ENCODE peak calls at places on chromosomes 16 and 17, in seven cellular contexts. G is anterior cingulate cortex, H is COR-L47, N is sigmoid colon, T is HCEC 1CT, U is epithelial cell of prostate, R is nephron progenitor cell. J is an unnamed sample.

GRCh38 chr17:43784068-43784467 is 3.8 kb downstream of the CFAP97D1 start:
- DNase-seq in R (no peak), N (no peak), H (no peak), U (no peak), G (no peak), T (peak; percentile 60), J (no peak)

GRCh38 chr16:79876332-79876730 is 275.8 kb upstream of the MAF start:
- DNase-seq in H (no peak), G (no peak), N (no peak), T (no peak), U (no peak), R (no peak), J (no peak)

GRCh38 chr17:2011421-2012371 is 13.4 kb downstream of the RTN4RL1 start:
- DNase-seq in H (no peak), R (no peak), G (no peak), U (no peak), T (no peak), N (no peak), J (peak; percentile 72)

GRCh38 chr17:67019126-67019507 is 25.2 kb upstream of the CACNG1 start:
- DNase-seq in T (no peak), H (no peak), R (no peak), G (no peak), N (no peak), U (no peak), J (no peak)

GRCh38 chr17:30372755-30373154 is 6.0 kb upstream of the CPD start:
- DNase-seq in T (peak; percentile 34), U (peak; percentile 77), R (no peak), H (no peak), N (no peak), G (no peak), J (no peak)

GRCh38 chr16:61957075-61957474 is 79.2 kb downstream of the CDH8 start:
- DNase-seq in H (no peak), N (no peak), R (no peak), G (no peak), U (no peak), T (no peak), J (no peak)

GRCh38 chr17:48153711-48154642 is 46.4 kb downstream of the SNX11 start:
- DNase-seq in G (no peak), U (no peak), N (no peak), H (peak; percentile 48), R (peak; percentile 63), T (peak; percentile 38), J (no peak)

GRCh38 chr17:81523139-81524062 is 4.8 kb upstream of the FSCN2 start:
- DNase-seq in H (peak; percentile 95), R (peak; percentile 85), T (no peak), N (peak; percentile 83), G (peak; percentile 47), U (no peak), J (no peak)

GRCh38 chr17:27566673-27567562 is 64.1 kb upstream of the LGALS9 start:
- DNase-seq in G (no peak), H (no peak), U (no peak), N (no peak), R (no peak), T (no peak), J (no peak)

GRCh38 chr17:29607557-29608195 is 14.7 kb downstream of the ANKRD13B start:
- DNase-seq in R (no peak), G (no peak), T (no peak), U (no peak), H (no peak), N (no peak), J (no peak)

GRCh38 chr16:11300560-11300892 is 19.4 kb upstream of the PRM1 start:
- DNase-seq in H (no peak), T (no peak), R (no peak), G (no peak), N (no peak), U (no peak), J (no peak)

GRCh38 chr16:88533945-88534641 is 36.1 kb upstream of the ZC3H18 start:
- DNase-seq in G (peak; percentile 77), T (peak; percentile 75), N (peak; percentile 86), R (peak; percentile 90), H (no peak), U (no peak), J (peak; percentile 91)

GRCh38 chr17:17841620-17842025 is 4.8 kb upstream of the SREBF1 start:
- DNase-seq in U (no peak), H (no peak), N (no peak), R (no peak), G (no peak), T (no peak), J (peak; percentile 90)

GRCh38 chr16:23435500-23435899 is 17.5 kb downstream of the COG7 start:
- DNase-seq in H (peak; percentile 57), N (peak; percentile 74), U (no peak), G (no peak), R (peak; percentile 77), T (peak; percentile 60), J (peak; percentile 83)

GRCh38 chr17:74892974-74893911 is at the start of gene FADS6:
- DNase-seq in T (no peak), N (no peak), G (no peak), H (no peak), R (peak; percentile 60), U (no peak), J (no peak)

GRCh38 chr16:15509593-15510520 is 75.5 kb downstream of the BMERB1 start:
- DNase-seq in H (no peak), T (peak; percentile 69), U (no peak), G (no peak), N (no peak), R (no peak), J (no peak)

GRCh38 chr17:52678211-52678610 is 519.7 kb upstream of the CA10 start:
- DNase-seq in R (no peak), T (no peak), H (no peak), G (no peak), N (no peak), U (peak; percentile 8), J (no peak)

GRCh38 chr17:39812466-39812865 is 51.6 kb downstream of the IKZF3 start:
- DNase-seq in N (no peak), U (no peak), T (no peak), G (no peak), R (no peak), H (peak; percentile 74), J (no peak)

GRCh38 chr17:73955616-73956015 is 247.9 kb upstream of the RPL38 start:
- DNase-seq in U (no peak), G (no peak), T (no peak), N (no peak), H (no peak), R (no peak), J (no peak)

GRCh38 chr17:42660692-42661345 is 1.7 kb downstream of the TUBG2 start:
- DNase-seq in G (no peak), T (peak; percentile 82), N (no peak), U (no peak), H (no peak), R (no peak), J (no peak)

GRCh38 chr17:44081681-44082080 is 11.1 kb downstream of the G6PC3 start:
- DNase-seq in N (no peak), R (no peak), H (no peak), G (no peak), T (no peak), U (no peak), J (no peak)

GRCh38 chr17:39063681-39064069 is 87.8 kb downstream of the PLXDC1 start:
- DNase-seq in H (no peak), N (no peak), G (no peak), T (no peak), U (no peak), R (no peak), J (no peak)